ENCODE peak calls at places on chromosome 4, in eight cellular contexts. U is NT2/D1, H is body of pancreas, L is A549, G is hepatocyte, C is small intestine, Z is PC-3, R is gastrocnemius medialis. W is an unnamed sample. For H3K9me3 and H3K4me1, the result is how much of the 10 kb centered on the place peaks cover.

GRCh38 chr4:84706286-84706685 is 123.4 kb downstream of the CDS1 start:
- DNase-seq in U (no peak), H (no peak), L (no peak), G (no peak), C (no peak), Z (no peak), R (no peak), W (no peak)

GRCh38 chr4:52711271-52711670 is 40.0 kb downstream of the ERVMER34-1 start:
- DNase-seq in U (no peak), H (no peak), L (no peak), G (no peak), C (peak), Z (no peak), R (no peak), W (no peak)

GRCh38 chr4:139530833-139531427 is 25.1 kb downstream of the SETD7 start:
- DNase-seq in U (peak), H (peak), L (peak), G (peak), C (peak), Z (peak), R (no peak), W (peak)

GRCh38 chr4:53644607-53645006 is 53.3 kb upstream of the LNX1 start:
- DNase-seq in U (no peak), H (peak), L (no peak), G (peak), C (peak), Z (peak), R (no peak), W (no peak)

GRCh38 chr4:17807446-17807845 is 3.1 kb downstream of the DCAF16 start:
- DNase-seq in U (no peak), H (no peak), L (no peak), G (no peak), C (no peak), Z (no peak), R (no peak), W (no peak)

GRCh38 chr4:6463311-6464289 is 8.8 kb downstream of the PPP2R2C start:
- DNase-seq in U (no peak), H (no peak), L (no peak), G (no peak), C (no peak), Z (no peak), R (no peak), W (no peak)

GRCh38 chr4:90799895-90800294 is 672.7 kb downstream of the CCSER1 start:
- DNase-seq in U (no peak), H (no peak), L (no peak), G (no peak), C (no peak), Z (no peak), R (no peak), W (no peak)

GRCh38 chr4:174521800-174522182 is 497 bp downstream of the HPGD start:
- DNase-seq in U (no peak), H (peak), L (peak), G (peak), C (peak), Z (peak), R (no peak), W (no peak)

GRCh38 chr4:94532016-94532789 is 80.5 kb downstream of the PDLIM5 start:
- DNase-seq in U (no peak), H (no peak), L (peak), G (no peak), C (peak), Z (peak), R (peak), W (no peak)

GRCh38 chr4:6548201-6548881 is 26.6 kb upstream of the MAN2B2 start:
- DNase-seq in U (peak), H (peak), L (peak), G (no peak), C (peak), Z (peak), R (no peak), W (peak)

GRCh38 chr4:188822698-188823097 is 683.5 kb downstream of the TRIML1 start:
- DNase-seq in U (peak), H (peak), L (peak), G (peak), C (peak), Z (peak), R (no peak), W (no peak)

GRCh38 chr4:26462874-26463273 is 27.4 kb downstream of the CCKAR start:
- DNase-seq in U (no peak), H (no peak), L (no peak), G (no peak), C (no peak), Z (no peak), R (no peak), W (no peak)

GRCh38 chr4:172007889-172008288 is 194.7 kb downstream of the GALNTL6 start:
- DNase-seq in U (no peak), H (no peak), L (no peak), G (no peak), C (no peak), Z (no peak), R (no peak), W (no peak)

GRCh38 chr4:20172070-20172760 is 79.5 kb upstream of the SLIT2 start:
- DNase-seq in U (no peak), H (no peak), L (no peak), G (no peak), C (no peak), Z (no peak), R (no peak), W (no peak)

GRCh38 chr4:40662962-40663604 is 33.4 kb upstream of the RBM47 start:
- DNase-seq in U (no peak), H (peak), L (peak), G (peak), C (no peak), Z (peak), R (no peak), W (peak)

GRCh38 chr4:39169426-39169825 is 12.9 kb upstream of the WDR19 start:
- DNase-seq in U (no peak), H (no peak), L (no peak), G (no peak), C (no peak), Z (no peak), R (no peak), W (no peak)

GRCh38 chr4:10741961-10742699 is 57.6 kb upstream of the CLNK start:
- DNase-seq in U (no peak), H (no peak), L (no peak), G (no peak), C (no peak), Z (no peak), R (no peak), W (no peak)

GRCh38 chr4:34953145-34953799 is 1291.0 kb downstream of the ARAP2 start:
- DNase-seq in U (no peak), H (no peak), L (peak), G (peak), C (no peak), Z (peak), R (no peak), W (peak)

GRCh38 chr4:81632581-81633247 is 161.0 kb upstream of the RASGEF1B start:
- DNase-seq in U (no peak), H (no peak), L (no peak), G (no peak), C (no peak), Z (peak), R (no peak), W (no peak)

GRCh38 chr4:148007303-148007702 is 275.4 kb downstream of the ARHGAP10 start:
- DNase-seq in U (no peak), H (no peak), L (peak), G (peak), C (no peak), Z (peak), R (peak), W (no peak)

GRCh38 chr4:109365944-109366343 is 63.5 kb upstream of the COL25A1 start:
- DNase-seq in U (no peak), H (no peak), L (no peak), G (no peak), C (no peak), Z (no peak), R (no peak), W (no peak)

GRCh38 chr4:144615182-144615581 is 30.8 kb upstream of the HHIP start:
- DNase-seq in U (no peak), H (no peak), L (no peak), G (no peak), C (no peak), Z (peak), R (no peak), W (no peak)

GRCh38 chr4:41418444-41418843 is 119.5 kb upstream of the LIMCH1 start:
- DNase-seq in U (no peak), H (peak), L (no peak), G (no peak), C (no peak), Z (peak), R (peak), W (no peak)

GRCh38 chr4:87839309-87839946 is 6.7 kb downstream of the MEPE start:
- DNase-seq in U (peak), H (peak), L (peak), G (peak), C (peak), Z (peak), R (no peak), W (peak)

GRCh38 chr4:51963871-51964513 is 56.2 kb downstream of the LRRC66 start:
- DNase-seq in U (no peak), H (no peak), L (no peak), G (no peak), C (no peak), Z (no peak), R (no peak), W (no peak)

GRCh38 chr4:26360864-26361263 is 40.0 kb downstream of the RBPJ start:
- DNase-seq in U (no peak), H (no peak), L (no peak), G (no peak), C (no peak), Z (no peak), R (no peak), W (no peak)

GRCh38 chr4:164009435-164009834 is 514.9 kb downstream of the TMA16 start:
- DNase-seq in U (no peak), H (no peak), L (no peak), G (no peak), C (no peak), Z (no peak), R (no peak), W (no peak)

GRCh38 chr4:8794491-8794890 is 77.1 kb downstream of the HMX1 start:
- DNase-seq in U (no peak), H (no peak), L (no peak), G (no peak), C (no peak), Z (no peak), R (no peak), W (no peak)

GRCh38 chr4:156638332-156638731 is 333.3 kb downstream of the PDGFC start:
- DNase-seq in U (no peak), H (no peak), L (no peak), G (no peak), C (no peak), Z (no peak), R (no peak), W (no peak)

GRCh38 chr4:4779486-4779885 is 80.0 kb upstream of the MSX1 start:
- DNase-seq in U (no peak), H (no peak), L (no peak), G (no peak), C (no peak), Z (no peak), R (no peak), W (no peak)

GRCh38 chr4:64016893-64017292 is 392.4 kb downstream of the TECRL start:
- DNase-seq in U (no peak), H (no peak), L (no peak), G (no peak), C (no peak), Z (no peak), R (no peak), W (no peak)

GRCh38 chr4:176276710-176277109 is 7.7 kb upstream of the ASB5 start:
- DNase-seq in U (no peak), H (no peak), L (no peak), G (no peak), C (no peak), Z (no peak), R (no peak), W (no peak)

GRCh38 chr4:163191999-163192398 is 25.3 kb upstream of the NAF1 start:
- DNase-seq in U (no peak), H (no peak), L (peak), G (no peak), C (no peak), Z (peak), R (no peak), W (no peak)

GRCh38 chr4:3407171-3407771 is 34.5 kb upstream of the HGFAC start:
- DNase-seq in U (no peak), H (no peak), L (no peak), G (no peak), C (no peak), Z (no peak), R (no peak), W (peak)

GRCh38 chr4:176788248-176788647 is 4.5 kb downstream of the VEGFC start:
- DNase-seq in U (no peak), H (no peak), L (no peak), G (no peak), C (no peak), Z (peak), R (no peak), W (no peak)

GRCh38 chr4:23348789-23349498 is 540.9 kb downstream of the PPARGC1A start:
- DNase-seq in U (no peak), H (no peak), L (no peak), G (no peak), C (no peak), Z (no peak), R (no peak), W (no peak)

GRCh38 chr4:141977433-141977832 is 341.1 kb downstream of the IL15 start:
- DNase-seq in U (no peak), H (no peak), L (no peak), G (no peak), C (no peak), Z (peak), R (no peak), W (no peak)

GRCh38 chr4:68906238-68907137 is 45.1 kb downstream of the UGT2A3 start:
- DNase-seq in U (no peak), H (peak), L (no peak), G (peak), C (peak), Z (no peak), R (no peak), W (no peak)

DNA sequence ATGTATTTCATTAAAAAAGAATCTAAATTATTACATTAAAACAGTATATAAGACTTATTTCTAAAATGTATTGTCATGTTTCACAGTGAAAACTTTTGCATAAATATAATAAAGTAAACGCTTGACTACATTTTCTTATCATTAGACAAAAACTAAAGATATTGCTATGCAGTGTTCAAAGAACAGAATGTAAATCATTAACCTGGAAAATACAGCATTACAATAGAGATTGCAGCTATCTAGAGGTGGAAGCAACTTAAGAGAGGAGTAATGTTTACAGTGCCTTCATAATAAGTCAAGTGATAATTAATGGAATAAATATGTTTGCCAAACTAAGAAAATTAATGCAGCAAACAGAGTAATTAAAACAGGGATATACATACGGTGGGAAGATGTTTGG is 940.9 kb downstream of the FSTL5 start:
- DNase-seq in U (no peak), H (no peak), L (no peak), G (no peak), C (peak), Z (no peak), R (no peak), W (no peak)
- H3K9me3 ChIP-seq in U (under half), H (under half), L (under half), G (under half), C (under half), Z (under half), R (under half), W (under half)

DNA sequence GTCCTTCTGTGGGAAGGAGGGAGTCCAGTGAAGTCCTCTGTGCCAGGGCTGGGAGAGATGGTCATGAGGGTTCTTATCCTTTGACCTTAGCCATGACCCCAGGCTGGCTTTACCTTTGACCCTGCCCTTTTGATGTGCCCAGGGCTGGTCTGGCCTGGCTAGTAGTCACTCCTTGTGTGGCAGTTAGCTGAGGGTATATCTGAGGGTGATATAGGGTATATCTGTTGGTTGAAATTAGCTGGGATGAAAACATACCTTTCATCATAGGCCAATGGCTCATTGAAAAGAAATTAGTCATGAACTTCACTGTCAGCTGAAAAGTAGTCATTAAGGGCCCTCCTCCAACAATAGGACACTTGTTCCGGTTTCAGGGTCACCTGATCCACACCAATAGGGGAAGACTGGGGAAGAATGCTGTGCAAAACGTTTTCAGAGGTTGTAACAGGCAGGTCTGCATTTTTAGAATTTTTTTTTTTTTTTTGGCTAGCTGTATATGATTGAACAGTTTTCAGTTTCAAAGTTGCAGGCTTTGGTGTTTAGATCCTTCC is 74.6 kb upstream of the STOX2 start:
- DNase-seq in U (no peak), H (no peak), L (no peak), G (no peak), C (no peak), Z (peak), R (no peak), W (no peak)
- H3K4me1 ChIP-seq in U (under half), H (under half), L (under half), G (under half), C (under half), Z (under half), R (under half), W (under half)

GRCh38 chr4:107444-108429 is 16.6 kb upstream of the ZNF718 start:
- DNase-seq in U (no peak), H (no peak), L (no peak), G (peak), C (no peak), Z (no peak), R (no peak), W (no peak)
- H3K9me3 ChIP-seq in U (under half), H (under half), L (under half), G (under half), C (under half), Z (under half), R (under half), W (under half)

GRCh38 chr4:72899621-72900020 is 169.9 kb downstream of the COX18 start:
- DNase-seq in U (no peak), H (no peak), L (no peak), G (no peak), C (no peak), Z (no peak), R (no peak), W (no peak)

GRCh38 chr4:72896515-72896914 is 173.0 kb downstream of the COX18 start:
- DNase-seq in U (no peak), H (no peak), L (peak), G (peak), C (no peak), Z (peak), R (no peak), W (no peak)

GRCh38 chr4:72899214-72899613 is 170.3 kb downstream of the COX18 start:
- DNase-seq in U (no peak), H (no peak), L (no peak), G (no peak), C (no peak), Z (no peak), R (no peak), W (no peak)

GRCh38 chr4:72902354-72902753 is 167.2 kb downstream of the COX18 start:
- DNase-seq in U (no peak), H (no peak), L (no peak), G (no peak), C (no peak), Z (peak), R (no peak), W (no peak)

GRCh38 chr4:72900952-72901351 is 168.6 kb downstream of the COX18 start:
- DNase-seq in U (no peak), H (no peak), L (no peak), G (no peak), C (no peak), Z (no peak), R (no peak), W (no peak)
- H3K4me1 ChIP-seq in U (under half), H (under half), L (under half), G (under half), C (under half), Z (under half), R (under half), W (under half)

GRCh38 chr4:169439244-169439643 is 168.5 kb upstream of the SH3RF1 start:
- DNase-seq in U (no peak), H (no peak), L (no peak), G (no peak), C (peak), Z (no peak), R (no peak), W (no peak)
- H3K9me3 ChIP-seq in U (under half), H (under half), L (under half), G (under half), C (under half), Z (under half), R (under half), W (under half)

GRCh38 chr4:108166038-108166437 is 2.7 kb downstream of the LEF1 start:
- DNase-seq in U (no peak), H (no peak), L (no peak), G (no peak), C (no peak), Z (no peak), R (no peak), W (no peak)
- H3K4me1 ChIP-seq in U (under half), H (under half), L (under half), G (under half), C (under half), Z (under half), R (under half), W (under half)

DNA sequence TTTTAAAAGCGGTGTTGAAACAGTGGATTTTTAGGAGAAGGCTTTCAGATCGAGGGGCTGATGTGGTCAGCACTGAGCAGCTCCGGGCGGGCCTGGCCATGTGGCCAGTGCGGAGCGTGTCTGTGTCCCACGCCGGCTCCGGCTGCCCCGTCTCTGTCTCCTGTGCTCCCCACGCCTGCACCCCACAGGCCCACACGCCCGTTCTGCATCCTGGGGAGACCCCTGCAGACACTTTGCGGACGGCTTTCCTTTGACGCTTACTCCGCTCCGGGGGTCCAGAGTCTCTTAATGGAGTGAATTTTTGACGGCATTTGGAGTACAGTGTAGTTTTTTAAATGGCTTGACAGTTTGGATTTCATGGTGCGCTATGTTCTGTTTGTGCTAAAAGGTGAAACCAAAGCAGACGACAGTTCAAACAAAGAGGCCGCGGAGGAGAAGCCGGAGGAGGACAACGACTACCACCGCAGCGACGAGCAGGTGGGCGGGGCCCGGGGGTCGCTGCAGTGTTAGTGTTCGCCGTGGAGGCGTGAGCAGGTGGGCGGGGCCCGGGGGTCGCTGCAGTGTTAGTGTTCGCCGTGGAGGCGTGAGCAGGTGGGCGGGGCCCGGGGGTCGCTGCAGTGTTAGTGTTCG is 38.7 kb downstream of the PCGF3 start:
- DNase-seq in U (no peak), H (no peak), L (no peak), G (no peak), C (no peak), Z (no peak), R (no peak), W (no peak)
- H3K9me3 ChIP-seq in U (under half), H (under half), L (under half), G (under half), C (under half), Z (under half), R (under half), W (under half)

GRCh38 chr4:121693450-121693849 is 3.3 kb downstream of the ANXA5 start:
- DNase-seq in U (no peak), H (no peak), L (no peak), G (no peak), C (no peak), Z (no peak), R (no peak), W (no peak)
- H3K4me1 ChIP-seq in U (under half), H (half or more), L (half or more), G (under half), C (under half), Z (under half), R (half or more), W (under half)

DNA sequence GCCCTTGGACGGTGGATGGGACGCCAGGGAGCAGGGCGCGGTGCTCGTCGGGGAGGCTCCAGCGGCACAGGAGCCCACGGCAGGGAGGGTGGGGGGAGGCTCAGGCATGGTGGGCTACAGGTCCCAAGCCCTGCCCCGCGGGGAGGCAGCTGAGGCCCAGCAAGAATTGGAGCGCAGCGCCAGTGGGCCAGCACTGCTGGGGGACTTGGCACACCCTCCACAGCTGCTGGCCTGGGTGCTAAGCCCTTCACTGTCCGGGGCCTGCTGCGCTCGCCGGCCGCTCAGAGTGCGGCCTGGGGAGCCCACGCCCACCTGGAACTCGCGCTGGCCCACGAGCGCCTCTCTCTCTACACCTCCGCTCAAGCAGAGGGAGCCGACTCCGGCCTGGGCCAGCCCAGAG is 8.6 kb downstream of the CD38 start:
- DNase-seq in U (no peak), H (no peak), L (no peak), G (no peak), C (no peak), Z (no peak), R (no peak), W (no peak)
- H3K9me3 ChIP-seq in U (under half), H (under half), L (under half), G (under half), C (under half), Z (under half), R (under half), W (under half)